ENCODE peak calls at places on chromosomes 12 and 14, in five cellular contexts. One of them, this sample, is unnamed.
A peak's percentile ranks its signal among the peaks of the same experiment; 100 is the strongest.

GRCh38 chr14:89185919-89186849 is 230.8 kb downstream of the FOXN3 start:
- DNase-seq in kidney epithelial cell: no peak
- DNase-seq in GM23338: no peak
- DNase-seq in heart right ventricle: no peak
- DNase-seq in lower leg skin: no peak
- DNase-seq in this sample: no peak

GRCh38 chr12:110916295-110916875 is 4.0 kb downstream of the MYL2 start:
- DNase-seq in kidney epithelial cell: no peak
- DNase-seq in GM23338: no peak
- DNase-seq in heart right ventricle: no peak
- DNase-seq in lower leg skin: no peak
- DNase-seq in this sample: no peak

GRCh38 chr12:24534632-24535031 is 414.3 kb downstream of the BCAT1 start:
- DNase-seq in lower leg skin: no peak
- DNase-seq in kidney epithelial cell: no peak
- DNase-seq in heart right ventricle: peak; percentile 59
- DNase-seq in GM23338: peak; percentile 49
- DNase-seq in this sample: no peak

GRCh38 chr12:115820661-115821060 is 456.8 kb downstream of the MED13L start:
- DNase-seq in lower leg skin: no peak
- DNase-seq in kidney epithelial cell: no peak
- DNase-seq in heart right ventricle: no peak
- DNase-seq in GM23338: no peak
- DNase-seq in this sample: no peak

GRCh38 chr12:100668939-100669536 is 95.6 kb downstream of the GAS2L3 start:
- DNase-seq in GM23338: peak; percentile 89
- DNase-seq in kidney epithelial cell: peak; percentile 18
- DNase-seq in lower leg skin: peak; percentile 28
- DNase-seq in heart right ventricle: peak; percentile 43
- DNase-seq in this sample: peak; percentile 70

GRCh38 chr14:77184396-77185092 is 2.9 kb downstream of the TMEM63C start:
- DNase-seq in kidney epithelial cell: no peak
- DNase-seq in lower leg skin: peak; percentile 37
- DNase-seq in GM23338: no peak
- DNase-seq in heart right ventricle: no peak
- DNase-seq in this sample: no peak

GRCh38 chr14:94100847-94101246 is 9.7 kb upstream of the IFI27 start:
- DNase-seq in lower leg skin: peak; percentile 54
- DNase-seq in heart right ventricle: no peak
- DNase-seq in kidney epithelial cell: peak; percentile 57
- DNase-seq in GM23338: no peak
- DNase-seq in this sample: no peak

GRCh38 chr12:66971816-66972215 is 292.9 kb upstream of the GRIP1 start:
- DNase-seq in kidney epithelial cell: no peak
- DNase-seq in GM23338: no peak
- DNase-seq in heart right ventricle: no peak
- DNase-seq in lower leg skin: no peak
- DNase-seq in this sample: no peak

GRCh38 chr12:94149781-94150482 is 1.6 kb downstream of the PLXNC1 start:
- DNase-seq in heart right ventricle: peak; percentile 20
- DNase-seq in kidney epithelial cell: no peak
- DNase-seq in lower leg skin: no peak
- DNase-seq in GM23338: peak; percentile 77
- DNase-seq in this sample: no peak

GRCh38 chr14:66638688-66639087 is 130.7 kb downstream of the GPHN start:
- DNase-seq in kidney epithelial cell: no peak
- DNase-seq in heart right ventricle: no peak
- DNase-seq in lower leg skin: no peak
- DNase-seq in GM23338: no peak
- DNase-seq in this sample: no peak

GRCh38 chr14:63852817-63853730 is at the start of gene SYNE2:
- DNase-seq in GM23338: peak; percentile 88
- DNase-seq in kidney epithelial cell: no peak
- DNase-seq in lower leg skin: peak; percentile 55
- DNase-seq in heart right ventricle: peak; percentile 81
- DNase-seq in this sample: peak; percentile 69

GRCh38 chr12:7092229-7092985 is at the start of gene C1R:
- DNase-seq in GM23338: peak; percentile 84
- DNase-seq in heart right ventricle: peak; percentile 77
- DNase-seq in lower leg skin: peak; percentile 76
- DNase-seq in kidney epithelial cell: peak; percentile 18
- DNase-seq in this sample: peak; percentile 80

GRCh38 chr12:43551971-43552559 is at the start of gene ADAMTS20:
- DNase-seq in GM23338: peak; percentile 95
- DNase-seq in lower leg skin: no peak
- DNase-seq in kidney epithelial cell: no peak
- DNase-seq in heart right ventricle: no peak
- DNase-seq in this sample: no peak

GRCh38 chr14:106556665-106557289 is 1030.4 kb downstream of the TMEM121 start:
- DNase-seq in GM23338: peak; percentile 14
- DNase-seq in lower leg skin: no peak
- DNase-seq in heart right ventricle: no peak
- DNase-seq in kidney epithelial cell: no peak
- DNase-seq in this sample: peak; percentile 62

GRCh38 chr14:26191123-26191522 is 406.7 kb downstream of the NOVA1 start:
- DNase-seq in heart right ventricle: no peak
- DNase-seq in kidney epithelial cell: no peak
- DNase-seq in GM23338: peak; percentile 14
- DNase-seq in lower leg skin: no peak
- DNase-seq in this sample: no peak

GRCh38 chr12:132258543-132258942 is 70.8 kb downstream of the GALNT9 start:
- DNase-seq in GM23338: no peak
- DNase-seq in heart right ventricle: no peak
- DNase-seq in kidney epithelial cell: no peak
- DNase-seq in lower leg skin: no peak
- DNase-seq in this sample: no peak

GRCh38 chr12:1445807-1446206 is 148.6 kb downstream of the FBXL14 start:
- DNase-seq in GM23338: peak; percentile 89
- DNase-seq in heart right ventricle: no peak
- DNase-seq in kidney epithelial cell: no peak
- DNase-seq in lower leg skin: no peak
- DNase-seq in this sample: no peak

GRCh38 chr14:99889268-99889667 is 96.1 kb downstream of the EML1 start:
- DNase-seq in kidney epithelial cell: no peak
- DNase-seq in GM23338: peak; percentile 53
- DNase-seq in lower leg skin: no peak
- DNase-seq in heart right ventricle: no peak
- DNase-seq in this sample: no peak

GRCh38 chr12:28777603-28778365 is 371.3 kb upstream of the FAR2 start:
- DNase-seq in heart right ventricle: no peak
- DNase-seq in kidney epithelial cell: no peak
- DNase-seq in GM23338: no peak
- DNase-seq in lower leg skin: no peak
- DNase-seq in this sample: no peak

GRCh38 chr12:57620936-57621496 is 9.8 kb downstream of the ARHGEF25 start:
- DNase-seq in lower leg skin: no peak
- DNase-seq in kidney epithelial cell: no peak
- DNase-seq in GM23338: peak; percentile 62
- DNase-seq in heart right ventricle: no peak
- DNase-seq in this sample: no peak

GRCh38 chr12:122880668-122881067 is 15.3 kb downstream of the VPS37B start:
- DNase-seq in kidney epithelial cell: peak; percentile 42
- DNase-seq in GM23338: peak; percentile 73
- DNase-seq in heart right ventricle: no peak
- DNase-seq in lower leg skin: no peak
- DNase-seq in this sample: no peak

GRCh38 chr12:12604790-12605189 is 6.9 kb upstream of the CREBL2 start:
- DNase-seq in GM23338: no peak
- DNase-seq in heart right ventricle: no peak
- DNase-seq in kidney epithelial cell: no peak
- DNase-seq in lower leg skin: no peak
- DNase-seq in this sample: no peak

GRCh38 chr12:92745874-92746553 is 43.2 kb downstream of the PLEKHG7 start:
- DNase-seq in kidney epithelial cell: peak; percentile 84
- DNase-seq in GM23338: no peak
- DNase-seq in heart right ventricle: peak; percentile 86
- DNase-seq in lower leg skin: peak; percentile 78
- DNase-seq in this sample: peak; percentile 66

GRCh38 chr14:96148631-96149030 is 56.0 kb upstream of the BDKRB2 start:
- DNase-seq in GM23338: no peak
- DNase-seq in heart right ventricle: no peak
- DNase-seq in lower leg skin: no peak
- DNase-seq in kidney epithelial cell: no peak
- DNase-seq in this sample: no peak

GRCh38 chr14:103867523-103867953 is 20.2 kb upstream of the PPP1R13B start:
- DNase-seq in kidney epithelial cell: no peak
- DNase-seq in heart right ventricle: peak; percentile 71
- DNase-seq in lower leg skin: no peak
- DNase-seq in GM23338: no peak
- DNase-seq in this sample: peak; percentile 51

GRCh38 chr14:106845286-106846087 is 1319.1 kb downstream of the TMEM121 start:
- DNase-seq in kidney epithelial cell: peak; percentile 79
- DNase-seq in heart right ventricle: no peak
- DNase-seq in GM23338: no peak
- DNase-seq in lower leg skin: no peak
- DNase-seq in this sample: peak; percentile 69

GRCh38 chr12:122942609-122943008 is 23.7 kb downstream of the ABCB9 start:
- DNase-seq in heart right ventricle: no peak
- DNase-seq in GM23338: no peak
- DNase-seq in lower leg skin: no peak
- DNase-seq in kidney epithelial cell: no peak
- DNase-seq in this sample: no peak

GRCh38 chr12:108374596-108375320 is 35.6 kb upstream of the CMKLR1 start:
- DNase-seq in lower leg skin: no peak
- DNase-seq in kidney epithelial cell: no peak
- DNase-seq in heart right ventricle: no peak
- DNase-seq in GM23338: no peak
- DNase-seq in this sample: no peak

GRCh38 chr14:74620923-74621322 is 8.9 kb upstream of the LTBP2 start:
- DNase-seq in lower leg skin: no peak
- DNase-seq in kidney epithelial cell: no peak
- DNase-seq in GM23338: no peak
- DNase-seq in heart right ventricle: no peak
- DNase-seq in this sample: no peak

GRCh38 chr14:65226824-65227604 is 124.7 kb upstream of the MAX start:
- DNase-seq in lower leg skin: no peak
- DNase-seq in kidney epithelial cell: no peak
- DNase-seq in heart right ventricle: no peak
- DNase-seq in GM23338: no peak
- DNase-seq in this sample: no peak

GRCh38 chr12:90305379-90305778 is 596.7 kb upstream of the ATP2B1 start:
- DNase-seq in kidney epithelial cell: no peak
- DNase-seq in heart right ventricle: no peak
- DNase-seq in lower leg skin: peak; percentile 17
- DNase-seq in GM23338: peak; percentile 75
- DNase-seq in this sample: no peak

GRCh38 chr14:67569011-67569650 is 30.9 kb downstream of the PIGH start:
- DNase-seq in lower leg skin: no peak
- DNase-seq in GM23338: peak; percentile 23
- DNase-seq in heart right ventricle: no peak
- DNase-seq in kidney epithelial cell: no peak
- DNase-seq in this sample: no peak

GRCh38 chr14:23577710-23578392 is 739 bp downstream of the JPH4 start:
- DNase-seq in kidney epithelial cell: no peak
- DNase-seq in lower leg skin: no peak
- DNase-seq in heart right ventricle: no peak
- DNase-seq in GM23338: peak; percentile 83
- DNase-seq in this sample: no peak

GRCh38 chr12:79764641-79765040 is 73.9 kb upstream of the PAWR start:
- DNase-seq in GM23338: no peak
- DNase-seq in lower leg skin: no peak
- DNase-seq in heart right ventricle: no peak
- DNase-seq in kidney epithelial cell: no peak
- DNase-seq in this sample: no peak

GRCh38 chr12:21526721-21527345 is 737 bp downstream of the SPX start:
- DNase-seq in lower leg skin: no peak
- DNase-seq in heart right ventricle: no peak
- DNase-seq in kidney epithelial cell: no peak
- DNase-seq in GM23338: peak; percentile 12
- DNase-seq in this sample: no peak

GRCh38 chr14:21711360-21711961 is 37.8 kb upstream of the OR4E1 start:
- DNase-seq in heart right ventricle: no peak
- DNase-seq in lower leg skin: no peak
- DNase-seq in GM23338: peak; percentile 68
- DNase-seq in kidney epithelial cell: peak; percentile 16
- DNase-seq in this sample: no peak
- TF ChIP-seq CTCF in heart right ventricle: peak; percentile 67
- TF ChIP-seq CTCF in lower leg skin: no peak
- TF ChIP-seq CTCF in GM23338: peak; percentile 56
- TF ChIP-seq CTCF in kidney epithelial cell: peak; percentile 76
- TF ChIP-seq CTCF in this sample: peak; percentile 22

DNA sequence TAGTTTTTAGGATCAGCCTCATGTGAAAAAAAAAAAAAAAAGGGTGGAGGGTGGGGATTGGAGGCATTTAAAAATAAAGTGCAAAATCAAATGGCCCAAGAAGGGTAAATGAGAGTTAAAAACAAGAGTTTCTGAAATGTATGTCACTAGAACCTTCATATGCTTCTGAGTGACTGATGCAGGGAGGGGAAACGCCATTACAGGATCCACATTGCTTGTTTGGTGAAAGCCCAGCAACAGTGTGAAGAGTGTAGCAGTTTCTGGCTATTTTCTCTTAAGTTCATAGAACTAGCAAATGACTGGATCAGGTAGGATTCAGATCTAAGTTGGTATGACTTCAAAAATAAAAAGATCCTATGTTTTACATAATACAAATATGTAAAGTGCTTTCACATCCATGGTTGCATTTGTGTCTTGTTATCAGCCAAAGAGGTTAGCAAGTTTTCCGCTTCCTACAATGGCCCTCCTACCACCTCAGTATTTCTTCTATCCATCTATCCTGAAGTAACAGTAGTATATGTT is 2.9 kb downstream of the CHPT1 start:
- DNase-seq in lower leg skin: no peak
- DNase-seq in kidney epithelial cell: no peak
- DNase-seq in heart right ventricle: no peak
- DNase-seq in GM23338: no peak
- DNase-seq in this sample: no peak
- H3K4me3 ChIP-seq in lower leg skin: no peak overlapping the region
- H3K4me3 ChIP-seq in kidney epithelial cell: no peak overlapping the region
- H3K4me3 ChIP-seq in heart right ventricle: no peak overlapping the region
- H3K4me3 ChIP-seq in GM23338: no peak overlapping the region
- H3K4me3 ChIP-seq in this sample: no peak overlapping the region

DNA sequence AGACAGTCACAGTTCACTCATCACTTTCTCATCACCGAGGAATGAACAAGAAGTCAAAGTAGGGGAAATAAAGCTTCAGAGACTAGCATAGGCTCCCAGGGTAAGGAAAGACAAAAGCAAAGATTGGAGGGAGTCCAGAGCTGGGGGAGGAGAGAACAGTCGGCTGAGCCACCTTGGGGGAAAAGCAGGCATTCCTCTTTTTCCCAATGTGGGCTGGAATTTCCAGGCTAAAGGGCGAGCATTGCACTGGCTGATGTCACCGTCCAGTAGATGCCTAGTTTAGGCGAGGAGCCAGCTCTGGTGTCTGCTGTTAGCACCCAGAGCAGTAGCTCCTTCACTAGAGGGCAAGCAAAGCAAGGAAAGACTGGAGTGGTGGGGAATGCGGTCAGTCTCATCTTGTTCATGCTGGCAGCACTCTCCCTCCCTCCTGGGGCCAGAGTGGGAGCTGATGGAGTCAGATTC is 8.5 kb upstream of the KRT75 start:
- DNase-seq in kidney epithelial cell: peak; percentile 63
- DNase-seq in lower leg skin: no peak
- DNase-seq in heart right ventricle: no peak
- DNase-seq in GM23338: peak; percentile 62
- DNase-seq in this sample: no peak
- TF ChIP-seq CTCF in kidney epithelial cell: no peak
- TF ChIP-seq CTCF in lower leg skin: no peak
- TF ChIP-seq CTCF in heart right ventricle: no peak
- TF ChIP-seq CTCF in GM23338: peak; percentile 51
- TF ChIP-seq CTCF in this sample: no peak

GRCh38 chr12:32390572-32391219 is 8.7 kb upstream of the FGD4 start:
- DNase-seq in heart right ventricle: peak; percentile 7
- DNase-seq in lower leg skin: no peak
- DNase-seq in kidney epithelial cell: no peak
- DNase-seq in GM23338: peak; percentile 76
- DNase-seq in this sample: peak; percentile 62
- H3K4me3 ChIP-seq in heart right ventricle: peak overlapping the region; percentile 31
- H3K4me3 ChIP-seq in lower leg skin: no peak overlapping the region
- H3K4me3 ChIP-seq in kidney epithelial cell: peak overlapping the region; percentile 44
- H3K4me3 ChIP-seq in GM23338: peak overlapping the region; percentile 48
- H3K4me3 ChIP-seq in this sample: no peak overlapping the region